ENCODE peak calls at places on chromosomes 3 and 15, in four cellular contexts. G is GM12865, H is fibroblast of lung, T is GM23338. V is an unnamed sample.

GRCh38 chr3:197238842-197239241 is 59.6 kb downstream of the DLG1 start:
- DNase-seq in G (peak; percentile 20), H (no peak), T (no peak), V (no peak)

GRCh38 chr15:74461847-74462511 is 1.0 kb upstream of the UBL7 start:
- DNase-seq in G (peak; percentile 15), H (no peak), T (peak; percentile 61), V (no peak)

GRCh38 chr3:80424951-80425350 is 657.2 kb upstream of the ROBO1 start:
- DNase-seq in G (no peak), H (peak; percentile 21), T (no peak), V (peak; percentile 56)

GRCh38 chr15:69842851-69843250 is 254.9 kb downstream of the TLE3 start:
- DNase-seq in G (no peak), H (no peak), T (no peak), V (no peak)

GRCh38 chr15:62280625-62281024 is 115.5 kb upstream of the C2CD4B start:
- DNase-seq in G (no peak), H (no peak), T (no peak), V (no peak)

GRCh38 chr15:69493406-69493805 is 40.8 kb downstream of the RPLP1 start:
- DNase-seq in G (no peak), H (no peak), T (no peak), V (no peak)

GRCh38 chr15:91291673-91292072 is 191.6 kb downstream of the SV2B start:
- DNase-seq in G (peak; percentile 15), H (peak; percentile 24), T (peak; percentile 67), V (peak; percentile 12)

GRCh38 chr15:78726870-78727551 is 84.3 kb downstream of the ADAMTS7 start:
- DNase-seq in G (peak; percentile 46), H (no peak), T (peak; percentile 92), V (no peak)

GRCh38 chr3:18494251-18494650 is 69.1 kb upstream of the SATB1 start:
- DNase-seq in G (no peak), H (no peak), T (no peak), V (no peak)

GRCh38 chr3:71702131-71703024 is 22.8 kb downstream of the EIF4E3 start:
- DNase-seq in G (no peak), H (no peak), T (no peak), V (peak; percentile 54)

GRCh38 chr3:51637941-51638471 is 33.0 kb upstream of the TEX264 start:
- DNase-seq in G (peak; percentile 75), H (peak; percentile 74), T (peak; percentile 92), V (peak; percentile 92)

GRCh38 chr3:9172851-9173320 is 76.6 kb downstream of the SRGAP3 start:
- DNase-seq in G (no peak), H (no peak), T (no peak), V (no peak)

GRCh38 chr3:187968883-187969580 is 184.9 kb upstream of the LPP start:
- DNase-seq in G (no peak), H (peak; percentile 85), T (no peak), V (peak; percentile 93)

GRCh38 chr3:53643757-53644156 is 149.3 kb downstream of the CACNA1D start:
- DNase-seq in G (no peak), H (no peak), T (peak; percentile 60), V (no peak)

GRCh38 chr3:2823437-2824211 is 286.6 kb downstream of the IL5RA start:
- DNase-seq in G (no peak), H (no peak), T (no peak), V (no peak)

GRCh38 chr15:31457161-31457560 is 130.5 kb downstream of the KLF13 start:
- DNase-seq in G (no peak), H (no peak), T (no peak), V (peak; percentile 11)

GRCh38 chr3:24454393-24454792 is 40.3 kb downstream of the THRB start:
- DNase-seq in G (no peak), H (no peak), T (no peak), V (no peak)

GRCh38 chr3:62686486-62686885 is 188.7 kb downstream of the CADPS start:
- DNase-seq in G (no peak), H (peak; percentile 65), T (no peak), V (peak; percentile 14)

GRCh38 chr15:69080203-69080957 is 65.9 kb downstream of the NOX5 start:
- DNase-seq in G (no peak), H (no peak), T (peak; percentile 74), V (peak; percentile 63)

GRCh38 chr15:61030451-61030850 is 198.7 kb downstream of the RORA start:
- DNase-seq in G (no peak), H (no peak), T (no peak), V (no peak)

GRCh38 chr3:64548200-64548889 is 139.5 kb downstream of the ADAMTS9 start:
- DNase-seq in G (no peak), H (peak; percentile 99), T (no peak), V (peak; percentile 97)

GRCh38 chr3:196662711-196663571 is 23.4 kb downstream of the NRROS start:
- DNase-seq in G (no peak), H (no peak), T (no peak), V (peak; percentile 65)

GRCh38 chr3:154779571-154779970 is 300.5 kb upstream of the MME start:
- DNase-seq in G (no peak), H (peak; percentile 98), T (no peak), V (peak; percentile 52)

GRCh38 chr3:38998086-38998485 is 53.7 kb downstream of the SCN11A start:
- DNase-seq in G (no peak), H (peak; percentile 34), T (no peak), V (no peak)

GRCh38 chr3:1010228-1010627 is 82.6 kb upstream of the CNTN6 start:
- DNase-seq in G (no peak), H (no peak), T (no peak), V (no peak)

GRCh38 chr15:87620393-87620792 is 636.1 kb downstream of the NTRK3 start:
- DNase-seq in G (no peak), H (no peak), T (no peak), V (no peak)

DNA sequence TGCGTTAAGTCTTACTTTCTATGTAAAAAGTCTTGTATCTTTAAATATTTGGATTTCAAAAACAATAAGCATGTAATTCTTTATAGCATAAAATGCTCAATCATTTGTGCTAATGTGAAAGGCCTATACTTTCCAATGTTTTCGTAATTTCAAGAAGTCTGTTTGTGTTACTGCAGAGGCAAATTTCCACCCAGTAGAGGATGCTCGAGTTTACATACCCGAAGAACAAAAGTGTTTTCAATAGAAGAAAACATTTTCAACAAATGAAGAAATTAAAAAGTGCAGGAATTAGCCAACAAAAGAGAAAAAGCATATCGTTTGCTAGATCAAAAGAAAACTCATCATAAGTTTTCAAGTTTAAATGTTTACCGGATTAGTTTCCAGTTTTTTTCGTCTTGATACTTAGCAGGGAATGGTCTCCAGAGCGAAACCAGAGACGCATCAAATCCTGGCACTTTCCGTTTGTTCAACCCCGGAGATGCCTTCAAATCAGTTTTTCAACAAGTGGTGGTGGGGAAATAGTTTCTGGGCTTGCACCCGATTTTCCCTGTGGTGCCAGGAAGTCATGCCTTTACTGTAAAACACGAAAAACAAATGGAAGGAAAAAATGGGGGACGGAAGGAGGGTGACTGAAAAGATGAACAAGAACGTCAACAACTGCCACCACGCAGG is 1.0 kb downstream of the CGGBP1 start:
- DNase-seq in G (peak; percentile 9), H (peak; percentile 52), T (no peak), V (peak; percentile 59)
- TF ChIP-seq CTCF in G (no peak), H (no peak), T (no peak), V (peak; percentile 56)

GRCh38 chr3:50356553-50356952 is 2.8 kb downstream of the TMEM115 start:
- DNase-seq in G (no peak), H (peak; percentile 23), T (no peak), V (no peak)

GRCh38 chr3:50358355-50358926 is 880 bp downstream of the TMEM115 start:
- DNase-seq in G (no peak), H (no peak), T (no peak), V (no peak)

GRCh38 chr3:50359760-50360110 is 414 bp upstream of the TMEM115 start:
- DNase-seq in G (no peak), H (no peak), T (no peak), V (no peak)

GRCh38 chr3:50355829-50356552 is 3.3 kb downstream of the TMEM115 start:
- DNase-seq in G (no peak), H (no peak), T (no peak), V (no peak)

DNA sequence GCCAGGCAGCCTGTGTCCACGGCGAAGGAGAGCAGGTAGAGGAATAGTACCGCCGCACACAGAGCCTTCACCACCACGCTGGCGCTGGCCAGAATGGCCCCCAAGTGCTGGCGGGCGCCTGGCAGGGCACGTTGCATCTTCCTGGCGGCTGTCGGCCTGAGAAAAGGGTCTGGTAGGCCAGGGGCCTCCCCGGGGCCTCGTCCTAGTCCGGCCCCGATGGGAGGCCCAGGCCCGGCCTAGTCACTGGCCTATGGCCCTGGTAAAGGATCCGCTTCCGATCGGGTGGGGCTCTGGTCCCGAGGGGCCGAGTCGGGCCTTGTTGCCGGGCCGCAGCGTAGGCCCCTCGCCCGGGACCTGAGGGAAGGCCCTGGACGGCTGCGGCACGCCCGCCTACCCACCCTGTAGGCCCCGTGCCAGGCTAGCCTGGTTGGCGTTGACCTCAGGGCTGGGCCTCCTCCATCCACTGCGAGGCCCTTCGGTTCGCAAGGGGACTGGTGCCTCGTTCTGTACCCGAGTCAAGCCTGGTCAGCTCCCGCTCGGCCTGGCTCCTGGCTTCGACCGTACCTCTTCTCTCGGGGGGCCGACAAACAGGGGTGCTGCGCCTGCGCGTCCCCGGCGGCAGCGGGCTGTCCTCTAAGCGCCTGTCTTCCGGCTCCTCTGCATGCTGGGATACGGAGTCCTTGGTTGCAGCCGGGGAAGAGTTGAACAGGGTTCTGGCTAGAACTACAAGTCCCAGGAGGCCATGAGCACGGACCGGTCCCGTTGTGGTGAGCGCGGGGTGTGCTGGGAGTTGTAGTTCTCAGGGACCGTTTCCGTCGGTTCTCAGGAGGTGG is at the start of gene TMEM115:
- DNase-seq in G (peak; percentile 98), H (peak; percentile 99), T (peak; percentile 99), V (peak; percentile 100)
- H3K4me3 ChIP-seq in G (peak within 1 kb of the TSS; percentile 79), H (peak within 1 kb of the TSS; percentile 72), T (peak within 1 kb of the TSS; percentile 75), V (peak within 1 kb of the TSS; percentile 99)

GRCh38 chr15:67384761-67385160 is 130.2 kb downstream of the IQCH start:
- DNase-seq in G (no peak), H (no peak), T (no peak), V (no peak)

GRCh38 chr15:67382723-67383122 is 128.1 kb downstream of the IQCH start:
- DNase-seq in G (no peak), H (no peak), T (no peak), V (no peak)

GRCh38 chr15:67383903-67384302 is 129.3 kb downstream of the IQCH start:
- DNase-seq in G (no peak), H (peak; percentile 40), T (no peak), V (peak; percentile 49)

GRCh38 chr15:67385971-67386370 is 131.4 kb downstream of the IQCH start:
- DNase-seq in G (no peak), H (peak; percentile 18), T (no peak), V (peak; percentile 27)

DNA sequence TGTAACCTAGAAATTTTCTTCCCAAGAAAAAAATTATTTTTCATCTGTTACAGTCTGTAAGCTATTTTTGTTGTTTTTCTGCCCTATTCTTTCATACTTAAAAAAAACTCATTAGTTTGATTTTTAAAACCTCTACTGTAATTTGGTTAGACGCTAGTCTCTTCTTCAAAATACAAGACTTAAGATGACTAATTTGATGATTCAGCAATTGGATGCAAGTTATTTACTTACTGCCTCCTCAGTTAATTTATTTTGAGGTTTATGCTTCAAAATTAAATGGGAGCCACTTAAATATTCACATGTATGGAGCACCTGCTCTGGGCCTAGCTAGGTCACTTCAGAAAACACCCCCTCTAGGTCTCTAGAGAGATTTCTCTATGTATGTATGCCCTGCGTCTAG is 132.4 kb downstream of the IQCH start:
- DNase-seq in G (no peak), H (no peak), T (no peak), V (no peak)
- TF ChIP-seq CTCF in G (no peak), H (no peak), T (no peak), V (no peak)

DNA sequence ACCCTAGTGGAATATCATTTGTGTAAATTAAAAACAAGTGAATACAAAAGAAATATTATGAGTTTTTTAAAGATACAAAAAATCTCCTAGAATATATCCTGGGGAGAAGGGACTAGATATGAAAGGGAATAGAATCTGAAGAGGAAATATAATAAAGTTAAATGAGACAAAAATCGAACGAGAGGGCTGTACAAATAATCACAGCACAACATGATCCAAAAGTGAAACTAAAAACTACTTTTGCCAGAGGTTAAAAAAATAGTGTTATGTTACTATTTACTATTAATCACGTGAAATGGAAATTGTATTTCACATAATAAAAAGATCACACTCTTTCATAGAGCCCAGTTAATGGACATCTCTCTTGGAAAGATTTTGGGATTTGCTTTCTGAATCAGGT is 28.6 kb downstream of the CGGBP1 start:
- DNase-seq in G (no peak), H (peak; percentile 11), T (no peak), V (peak; percentile 28)
- H3K4me3 ChIP-seq in G (no peak overlapping the region), H (peak overlapping the region; percentile 13), T (no peak overlapping the region), V (peak overlapping the region; percentile 26)